ENCODE peak calls at places on chromosomes 5 and 9, in ten cellular contexts. W is activated CD4-positive, alpha-beta T cell treated with anti-CD3 and anti-CD28 coated beads for 24 hours; I is Kasumi-1; E is HepG2; J is kidney tubule cell; G is Calu3; B is CD4-positive, CD25-positive, alpha-beta regulatory T cell; Y is foreskin fibroblast; C is B cell; N is germinal center. M is an unnamed sample.

GRCh38 chr5:137470111-137470920 is 28.8 kb downstream of the SPOCK1 start:
- DNase-seq in Y (peak), J (peak), W (no peak), B (no peak), G (no peak), N (no peak), C (no peak), I (no peak), E (no peak), M (no peak)

GRCh38 chr5:171595401-171595800 is 176.0 kb downstream of the FGF18 start:
- DNase-seq in I (no peak), G (no peak), Y (no peak), C (no peak), N (no peak), E (no peak), J (no peak), B (no peak), W (no peak), M (no peak)

GRCh38 chr5:14706615-14707021 is 42.1 kb downstream of the OTULIN start:
- DNase-seq in W (no peak), C (no peak), N (no peak), Y (peak), I (peak), B (peak), G (no peak), J (peak), E (no peak), M (no peak)

GRCh38 chr9:124480621-124480981 is 26.6 kb downstream of the NR5A1 start:
- DNase-seq in W (no peak), E (peak), I (peak), C (no peak), J (peak), G (peak), Y (peak), B (no peak), N (peak), M (no peak)

GRCh38 chr9:135192686-135193085 is 105.2 kb downstream of the OLFM1 start:
- DNase-seq in B (no peak), I (no peak), W (no peak), C (no peak), N (no peak), E (no peak), J (no peak), G (no peak), Y (no peak), M (no peak)

GRCh38 chr5:73122875-73123810 is 2.8 kb downstream of the TMEM171 start:
- DNase-seq in B (no peak), G (no peak), C (no peak), I (no peak), Y (peak), W (no peak), N (no peak), J (no peak), E (no peak), M (no peak)

GRCh38 chr5:160467555-160468418 is 46.1 kb downstream of the PTTG1 start:
- DNase-seq in N (peak), W (peak), C (peak), B (peak), E (peak), J (peak), G (peak), Y (peak), I (peak), M (peak)

GRCh38 chr5:143938230-143938629 is 126.3 kb downstream of the HMHB1 start:
- DNase-seq in N (no peak), E (no peak), J (peak), I (no peak), B (no peak), G (no peak), W (no peak), Y (no peak), C (no peak), M (no peak)

GRCh38 chr5:176400382-176401156 is 12.0 kb downstream of the HIGD2A start:
- DNase-seq in G (peak), J (no peak), C (no peak), W (no peak), N (no peak), B (no peak), E (no peak), I (no peak), Y (no peak), M (no peak)

M was measured in cardiac septum.